ENCODE peak calls at places on chromosome 1, in four cellular contexts. A is dorsolateral prefrontal cortex, W is AG10803, B is EL. D is an unnamed sample.

GRCh38 chr1:151352001-151352718 is 5.1 kb upstream of the RFX5 start:
- DNase-seq in B (no peak), W (no peak), A (no peak), D (no peak)

GRCh38 chr1:15578921-15579682 is 5.7 kb downstream of the AGMAT start:
- DNase-seq in A (no peak), W (no peak), B (no peak), D (no peak)

GRCh38 chr1:115669002-115669673 is 27.4 kb downstream of the VANGL1 start:
- DNase-seq in A (no peak), W (peak), B (peak), D (peak)

GRCh38 chr1:28592314-28593071 is 428 bp downstream of the RAB42 start:
- DNase-seq in A (no peak), W (no peak), B (peak), D (peak)

GRCh38 chr1:26317143-26317542 is 615 bp upstream of the CD52 start:
- DNase-seq in W (no peak), A (no peak), B (no peak), D (no peak)

GRCh38 chr1:32754282-32755097 is 51.9 kb upstream of the SYNC start:
- DNase-seq in B (no peak), A (no peak), W (no peak), D (no peak)

GRCh38 chr1:28986296-28986910 is 72.0 kb downstream of the EPB41 start:
- DNase-seq in A (no peak), B (no peak), W (no peak), D (no peak)

GRCh38 chr1:158814970-158815369 is 16.2 kb upstream of the MNDA start:
- DNase-seq in B (no peak), A (no peak), W (no peak), D (no peak)

GRCh38 chr1:29623501-29623900 is 387.2 kb downstream of the PTPRU start:
- DNase-seq in B (no peak), A (no peak), W (no peak), D (no peak)

GRCh38 chr1:107225706-107226105 is 84.9 kb downstream of the NTNG1 start:
- DNase-seq in W (no peak), B (no peak), A (no peak), D (no peak)

GRCh38 chr1:181262069-181262468 is 173.6 kb downstream of the IER5 start:
- DNase-seq in W (no peak), A (no peak), B (no peak), D (no peak)

GRCh38 chr1:173255214-173255813 is 48.2 kb upstream of the TNFSF4 start:
- DNase-seq in W (peak), A (no peak), B (peak), D (peak)

GRCh38 chr1:229217716-229218115 is 53.2 kb upstream of the RAB4A start:
- DNase-seq in W (peak), A (no peak), B (no peak), D (no peak)

GRCh38 chr1:192630521-192631287 is 5.2 kb upstream of the RGS13 start:
- DNase-seq in W (no peak), B (no peak), A (no peak), D (no peak)

GRCh38 chr1:156823210-156823790 is 6.7 kb upstream of the SH2D2A start:
- DNase-seq in A (no peak), W (no peak), B (peak), D (no peak)

GRCh38 chr1:229645296-229646050 is 19.4 kb downstream of the URB2 start:
- DNase-seq in B (no peak), A (no peak), W (no peak), D (no peak)

GRCh38 chr1:22517936-22518335 is 45.4 kb upstream of the EPHA8 start:
- DNase-seq in B (no peak), A (no peak), W (no peak), D (no peak)

GRCh38 chr1:234322979-234323378 is 50.3 kb upstream of the COA6 start:
- DNase-seq in W (no peak), A (no peak), B (peak), D (no peak)

GRCh38 chr1:218171302-218171893 is 113.7 kb upstream of the RRP15 start:
- DNase-seq in B (peak), A (no peak), W (peak), D (peak)

GRCh38 chr1:39990428-39990827 is 35.5 kb downstream of the MFSD2A start:
- DNase-seq in A (no peak), W (no peak), B (no peak), D (no peak)

GRCh38 chr1:161487483-161487827 is 17.8 kb upstream of the FCGR2A start:
- DNase-seq in A (no peak), W (peak), B (peak), D (peak)